ENCODE peak calls at places on chromosome 14, in ten cellular contexts. D is CD8-positive, alpha-beta memory T cell; Y is GM23248; K is effector memory CD4-positive, alpha-beta T cell; Z is neural progenitor cell; H is cardiac muscle cell; X is transverse colon; Q is iPS DF 6.9; T is psoas muscle; I is lower lobe of right lung. P is an unnamed sample.

GRCh38 chr14:31045501-31046080 is 19.4 kb upstream of the STRN3 start:
- DNase-seq in D (no peak), Y (no peak), K (no peak), Z (no peak), H (no peak), X (no peak), Q (no peak), T (no peak), I (no peak), P (no peak)

GRCh38 chr14:100140452-100141132 is 18.9 kb downstream of the DEGS2 start:
- DNase-seq in D (no peak), Y (no peak), K (no peak), Z (peak), H (peak), X (no peak), Q (no peak), T (no peak), I (no peak), P (no peak)

GRCh38 chr14:39015964-39016577 is 87.0 kb downstream of the SEC23A start:
- DNase-seq in D (no peak), Y (peak), K (no peak), Z (no peak), H (peak), X (no peak), Q (no peak), T (no peak), I (no peak), P (no peak)

GRCh38 chr14:81550001-81550642 is 16.5 kb upstream of the SEL1L start:
- DNase-seq in D (no peak), Y (no peak), K (no peak), Z (no peak), H (no peak), X (no peak), Q (no peak), T (no peak), I (no peak), P (no peak)

GRCh38 chr14:52328286-52328685 is 14.2 kb downstream of the PTGER2 start:
- DNase-seq in D (no peak), Y (peak), K (no peak), Z (no peak), H (peak), X (no peak), Q (no peak), T (no peak), I (no peak), P (no peak)

GRCh38 chr14:23349156-23349845 is 3.4 kb downstream of the SLC22A17 start:
- DNase-seq in D (no peak), Y (no peak), K (no peak), Z (no peak), H (no peak), X (no peak), Q (no peak), T (no peak), I (no peak), P (no peak)

GRCh38 chr14:72024043-72024407 is 91.8 kb downstream of the RGS6 start:
- DNase-seq in D (peak), Y (peak), K (no peak), Z (peak), H (peak), X (peak), Q (peak), T (no peak), I (no peak), P (no peak)

GRCh38 chr14:91517013-91517412 is 6.9 kb upstream of the PPP4R3A start:
- DNase-seq in D (no peak), Y (no peak), K (no peak), Z (no peak), H (no peak), X (no peak), Q (no peak), T (no peak), I (no peak), P (no peak)

GRCh38 chr14:92577321-92577742 is 63.8 kb downstream of the RIN3 start:
- DNase-seq in D (peak), Y (no peak), K (no peak), Z (no peak), H (no peak), X (no peak), Q (no peak), T (no peak), I (no peak), P (no peak)

GRCh38 chr14:79180656-79181055 is 1010.5 kb downstream of the NRXN3 start:
- DNase-seq in D (no peak), Y (no peak), K (no peak), Z (no peak), H (no peak), X (no peak), Q (no peak), T (no peak), I (no peak), P (no peak)

GRCh38 chr14:79186523-79186922 is 1016.4 kb downstream of the NRXN3 start:
- DNase-seq in D (no peak), Y (no peak), K (no peak), Z (no peak), H (no peak), X (no peak), Q (no peak), T (no peak), I (no peak), P (no peak)
- H3K27ac ChIP-seq in D (no peak), Y (no peak), K (no peak), Z (no peak), H (no peak), X (no peak), Q (no peak), T (no peak), I (no peak), P (no peak)

GRCh38 chr14:96103560-96104460 is 64.6 kb downstream of the C14orf132 start:
- DNase-seq in D (no peak), Y (no peak), K (no peak), Z (no peak), H (no peak), X (no peak), Q (no peak), T (no peak), I (no peak), P (no peak)

GRCh38 chr14:96103075-96103474 is 63.9 kb downstream of the C14orf132 start:
- DNase-seq in D (no peak), Y (no peak), K (no peak), Z (no peak), H (no peak), X (no peak), Q (no peak), T (no peak), I (no peak), P (no peak)

GRCh38 chr14:96105089-96105920 is 66.1 kb downstream of the C14orf132 start:
- DNase-seq in D (no peak), Y (peak), K (no peak), Z (no peak), H (no peak), X (no peak), Q (no peak), T (no peak), I (no peak), P (no peak)

GRCh38 chr14:96105921-96106441 is 66.8 kb downstream of the C14orf132 start:
- DNase-seq in D (no peak), Y (peak), K (no peak), Z (no peak), H (no peak), X (peak), Q (no peak), T (no peak), I (no peak), P (peak)

DNA sequence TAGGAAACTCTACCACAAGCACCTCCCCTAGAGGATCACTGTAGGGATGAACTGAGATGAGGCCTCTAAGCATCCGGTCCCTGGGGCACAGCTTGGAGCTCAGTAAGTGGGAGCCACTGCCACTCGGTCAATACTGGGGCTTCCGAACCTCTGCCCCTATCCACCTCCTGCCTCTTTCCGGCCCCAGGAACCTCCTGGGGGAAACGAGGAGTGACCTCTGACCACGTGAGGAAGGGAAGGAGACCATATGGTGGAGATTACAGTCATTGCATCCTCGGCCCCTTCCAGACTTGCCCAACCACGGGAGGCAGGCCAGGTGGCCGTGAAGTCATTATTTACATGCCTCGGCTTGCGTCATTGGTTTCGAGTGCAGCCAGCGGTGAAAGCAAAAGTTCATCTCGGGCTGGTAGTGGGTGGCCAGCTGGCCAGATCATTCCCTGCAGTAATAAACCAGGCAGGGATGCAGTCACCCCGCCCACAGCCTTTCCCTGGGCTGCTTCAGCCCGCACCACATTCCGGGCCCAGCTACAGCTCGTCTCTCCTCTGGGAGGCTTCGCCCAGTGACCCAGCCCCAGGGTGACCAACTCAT is 65.4 kb downstream of the C14orf132 start:
- DNase-seq in D (no peak), Y (peak), K (no peak), Z (no peak), H (peak), X (peak), Q (no peak), T (peak), I (peak), P (peak)
- H3K27ac ChIP-seq in D (no peak), Y (peak), K (no peak), Z (no peak), H (no peak), X (peak), Q (no peak), T (peak), I (peak), P (no peak)

GRCh38 chr14:65239143-65239672 is 136.9 kb upstream of the MAX start:
- DNase-seq in D (no peak), Y (peak), K (no peak), Z (no peak), H (peak), X (peak), Q (no peak), T (no peak), I (no peak), P (no peak)
- H3K27ac ChIP-seq in D (no peak), Y (peak), K (no peak), Z (no peak), H (peak), X (peak), Q (no peak), T (no peak), I (no peak), P (no peak)

GRCh38 chr14:105494606-105494929 is 3.5 kb downstream of the TEDC1 start:
- DNase-seq in D (no peak), Y (no peak), K (no peak), Z (no peak), H (no peak), X (no peak), Q (no peak), T (peak), I (peak), P (no peak)

GRCh38 chr14:105496831-105497591 is 6.0 kb downstream of the TEDC1 start:
- DNase-seq in D (no peak), Y (no peak), K (no peak), Z (no peak), H (no peak), X (no peak), Q (no peak), T (peak), I (peak), P (peak)

GRCh38 chr14:105497671-105498429 is 6.8 kb downstream of the TEDC1 start:
- DNase-seq in D (no peak), Y (no peak), K (no peak), Z (no peak), H (no peak), X (no peak), Q (no peak), T (peak), I (peak), P (peak)

GRCh38 chr14:105495101-105495989 is 4.3 kb downstream of the TEDC1 start:
- DNase-seq in D (no peak), Y (no peak), K (no peak), Z (no peak), H (no peak), X (no peak), Q (no peak), T (peak), I (peak), P (peak)

GRCh38 chr14:105495990-105496830 is 5.2 kb downstream of the TEDC1 start:
- DNase-seq in D (no peak), Y (no peak), K (no peak), Z (no peak), H (no peak), X (no peak), Q (no peak), T (peak), I (peak), P (peak)
- H3K27ac ChIP-seq in D (no peak), Y (no peak), K (no peak), Z (no peak), H (no peak), X (no peak), Q (no peak), T (no peak), I (no peak), P (no peak)

GRCh38 chr14:68793734-68794129 is 865 bp upstream of the ZFP36L1 start:
- DNase-seq in D (no peak), Y (peak), K (no peak), Z (no peak), H (no peak), X (no peak), Q (no peak), T (no peak), I (no peak), P (no peak)

GRCh38 chr14:68792830-68793733 is at the start of gene ZFP36L1:
- DNase-seq in D (peak), Y (peak), K (peak), Z (peak), H (peak), X (peak), Q (peak), T (peak), I (peak), P (peak)

GRCh38 chr14:68790656-68791077 is 2.2 kb downstream of the ZFP36L1 start:
- DNase-seq in D (peak), Y (no peak), K (peak), Z (no peak), H (peak), X (no peak), Q (no peak), T (no peak), I (no peak), P (no peak)

GRCh38 chr14:68791078-68791983 is 1.5 kb downstream of the ZFP36L1 start:
- DNase-seq in D (no peak), Y (peak), K (no peak), Z (peak), H (peak), X (no peak), Q (no peak), T (no peak), I (no peak), P (no peak)

DNA sequence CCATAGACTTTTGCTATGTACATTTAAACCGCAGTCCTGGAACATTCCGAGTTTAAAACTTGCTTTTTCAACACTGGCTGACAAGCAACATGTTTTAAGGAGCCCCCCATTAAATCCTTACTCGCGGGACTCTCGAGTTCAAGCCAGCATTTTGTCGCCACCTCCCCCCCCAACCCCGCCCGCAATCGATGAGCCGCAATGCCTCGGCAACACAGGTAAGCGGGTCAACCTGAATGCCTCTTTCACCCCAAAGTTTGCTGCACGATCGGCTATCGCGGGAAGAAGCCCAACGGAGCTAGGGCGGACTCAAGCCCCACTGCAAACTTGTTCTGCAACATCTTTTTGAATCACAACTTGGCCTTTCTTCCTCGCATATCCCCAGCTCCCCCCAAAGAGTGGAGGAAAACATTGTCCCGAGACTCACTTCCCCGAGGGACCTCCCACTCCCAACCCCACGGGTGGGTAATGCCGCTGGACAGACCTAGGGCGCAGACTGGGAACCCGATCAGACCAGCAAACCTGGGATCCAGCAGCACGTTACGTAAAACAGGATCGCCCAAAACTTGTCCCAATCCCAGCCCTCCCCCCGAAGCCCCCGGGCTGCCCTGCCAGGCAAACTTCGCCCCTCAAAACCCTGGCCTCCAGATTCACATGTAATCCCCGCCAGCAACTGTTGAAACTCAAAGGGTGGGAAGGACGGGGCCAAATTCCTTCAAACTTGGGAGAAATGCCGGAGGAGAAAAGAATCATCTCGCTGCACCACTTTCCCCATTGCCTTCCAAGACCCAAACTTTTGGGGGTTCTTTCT is 641 bp downstream of the ZFP36L1 start:
- DNase-seq in D (no peak), Y (peak), K (no peak), Z (peak), H (no peak), X (no peak), Q (no peak), T (no peak), I (no peak), P (no peak)
- H3K27ac ChIP-seq in D (peak), Y (peak), K (peak), Z (peak), H (peak), X (peak), Q (no peak), T (peak), I (peak), P (peak)

DNA sequence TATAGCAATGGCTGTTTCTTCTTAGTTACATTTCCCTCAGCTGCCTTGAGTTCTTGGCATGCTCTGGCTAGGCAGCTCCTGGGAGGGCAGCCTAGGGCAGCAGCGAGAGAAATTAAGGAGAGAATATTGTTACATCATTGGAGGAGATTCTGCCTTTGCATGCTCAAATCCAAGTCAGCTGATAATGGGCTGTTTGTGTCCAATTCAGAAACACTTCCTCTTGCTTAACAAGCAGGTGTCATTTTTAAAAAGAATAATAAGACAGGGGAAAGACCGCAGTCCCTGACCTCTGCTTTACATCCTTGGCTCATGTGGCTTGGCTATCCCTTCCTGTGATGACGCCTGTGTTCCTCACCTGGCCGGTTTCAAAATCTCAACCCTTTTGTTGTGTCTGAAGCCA is 76.9 kb downstream of the ESR2 start:
- DNase-seq in D (no peak), Y (no peak), K (no peak), Z (no peak), H (peak), X (peak), Q (no peak), T (no peak), I (no peak), P (no peak)
- H3K27ac ChIP-seq in D (no peak), Y (no peak), K (no peak), Z (no peak), H (peak), X (peak), Q (no peak), T (peak), I (no peak), P (no peak)

GRCh38 chr14:68722186-68722585 is 70.7 kb downstream of the ZFP36L1 start:
- DNase-seq in D (no peak), Y (no peak), K (no peak), Z (no peak), H (no peak), X (no peak), Q (no peak), T (no peak), I (no peak), P (no peak)
- H3K27ac ChIP-seq in D (no peak), Y (no peak), K (no peak), Z (peak), H (no peak), X (no peak), Q (no peak), T (no peak), I (no peak), P (no peak)

GRCh38 chr14:60215520-60216195 is 33.4 kb upstream of the PPM1A start:
- DNase-seq in D (no peak), Y (no peak), K (no peak), Z (no peak), H (no peak), X (no peak), Q (no peak), T (no peak), I (no peak), P (no peak)
- H3K27ac ChIP-seq in D (no peak), Y (no peak), K (no peak), Z (no peak), H (no peak), X (peak), Q (no peak), T (peak), I (no peak), P (no peak)

GRCh38 chr14:64510825-64511679 is 6.5 kb downstream of the ZBTB1 start:
- DNase-seq in D (peak), Y (peak), K (no peak), Z (peak), H (peak), X (peak), Q (peak), T (no peak), I (no peak), P (no peak)
- H3K27ac ChIP-seq in D (peak), Y (peak), K (peak), Z (no peak), H (no peak), X (peak), Q (no peak), T (peak), I (no peak), P (peak)

GRCh38 chr14:95167177-95167576 is 9.8 kb upstream of the DICER1 start:
- DNase-seq in D (no peak), Y (no peak), K (no peak), Z (no peak), H (no peak), X (no peak), Q (no peak), T (no peak), I (no peak), P (no peak)
- H3K27ac ChIP-seq in D (no peak), Y (no peak), K (no peak), Z (no peak), H (no peak), X (no peak), Q (no peak), T (no peak), I (no peak), P (no peak)